ENCODE peak calls at places on chromosome 5, in seven cellular contexts. B is HFF-Myc, O is stromal cell of bone marrow, S is T-helper 17 cell, J is A549, V is HT1080, N is BE2C. W is an unnamed sample.

GRCh38 chr5:51201024-51201423 is 182.2 kb upstream of the ISL1 start:
- DNase-seq in B (no peak), O (no peak), S (no peak), J (no peak), V (no peak), N (no peak), W (no peak)

GRCh38 chr5:1883925-1884637 is 1.4 kb upstream of the IRX4 start:
- DNase-seq in B (no peak), O (no peak), S (no peak), J (no peak), V (no peak), N (no peak), W (no peak)

GRCh38 chr5:51679286-51679685 is 296.0 kb downstream of the ISL1 start:
- DNase-seq in B (no peak), O (no peak), S (no peak), J (no peak), V (no peak), N (no peak), W (no peak)

GRCh38 chr5:179624841-179625271 is 1.4 kb upstream of the HNRNPH1 start:
- DNase-seq in B (no peak), O (no peak), S (no peak), J (no peak), V (no peak), N (no peak), W (no peak)

GRCh38 chr5:171424726-171425125 is 5.3 kb downstream of the FGF18 start:
- DNase-seq in B (no peak), O (no peak), S (no peak), J (no peak), V (no peak), N (no peak), W (peak)

GRCh38 chr5:173789031-173789920 is 98.9 kb upstream of the CPEB4 start:
- DNase-seq in B (peak), O (peak), S (no peak), J (no peak), V (peak), N (no peak), W (peak)

GRCh38 chr5:160442824-160443431 is 21.3 kb downstream of the PTTG1 start:
- DNase-seq in B (no peak), O (no peak), S (no peak), J (no peak), V (no peak), N (no peak), W (no peak)

GRCh38 chr5:66149950-66150349 is 5.8 kb downstream of the SREK1 start:
- DNase-seq in B (no peak), O (no peak), S (no peak), J (no peak), V (no peak), N (no peak), W (no peak)

GRCh38 chr5:10513501-10514442 is 50.1 kb upstream of the ANKRD33B start:
- DNase-seq in B (peak), O (no peak), S (no peak), J (peak), V (peak), N (no peak), W (peak)

GRCh38 chr5:132363431-132364112 is 5.9 kb upstream of the SLC22A5 start:
- DNase-seq in B (peak), O (peak), S (no peak), J (peak), V (peak), N (peak), W (no peak)

GRCh38 chr5:9622891-9623547 is 7.1 kb downstream of the TAS2R1 start:
- DNase-seq in B (peak), O (peak), S (no peak), J (no peak), V (peak), N (no peak), W (peak)

GRCh38 chr5:51043740-51044139 is 339.5 kb upstream of the ISL1 start:
- DNase-seq in B (no peak), O (no peak), S (no peak), J (no peak), V (no peak), N (no peak), W (no peak)

GRCh38 chr5:135437796-135438560 is 9.2 kb downstream of the DCANP1 start:
- DNase-seq in B (peak), O (peak), S (no peak), J (no peak), V (peak), N (peak), W (no peak)

GRCh38 chr5:161530700-161531099 is 15.8 kb downstream of the GABRB2 start:
- DNase-seq in B (no peak), O (no peak), S (no peak), J (no peak), V (no peak), N (no peak), W (no peak)

GRCh38 chr5:14644623-14645237 is 19.8 kb upstream of the OTULIN start:
- DNase-seq in B (no peak), O (no peak), S (no peak), J (no peak), V (no peak), N (no peak), W (no peak)

GRCh38 chr5:141477815-141478214 is 2.0 kb downstream of the PCDHGC3 start:
- DNase-seq in B (no peak), O (no peak), S (no peak), J (no peak), V (no peak), N (no peak), W (no peak)

GRCh38 chr5:145833616-145834200 is 1.4 kb downstream of the PRELID2 start:
- DNase-seq in B (no peak), O (no peak), S (no peak), J (no peak), V (no peak), N (no peak), W (no peak)

GRCh38 chr5:102218159-102218558 is 77.9 kb downstream of the SLCO4C1 start:
- DNase-seq in B (no peak), O (no peak), S (no peak), J (no peak), V (peak), N (no peak), W (no peak)

GRCh38 chr5:79109527-79110492 is 1.8 kb upstream of the BHMT start:
- DNase-seq in B (no peak), O (no peak), S (no peak), J (no peak), V (no peak), N (no peak), W (no peak)

GRCh38 chr5:115265220-115265619 is 2.5 kb upstream of the PGGT1B start:
- DNase-seq in B (no peak), O (no peak), S (no peak), J (no peak), V (no peak), N (no peak), W (no peak)

GRCh38 chr5:72417333-72418062 is 89.7 kb downstream of the ZNF366 start:
- DNase-seq in B (no peak), O (no peak), S (no peak), J (no peak), V (no peak), N (no peak), W (no peak)

GRCh38 chr5:78360674-78361225 is 333 bp downstream of the SCAMP1 start:
- DNase-seq in B (no peak), O (no peak), S (peak), J (peak), V (no peak), N (peak), W (no peak)

GRCh38 chr5:23483090-23483489 is 24.3 kb upstream of the PRDM9 start:
- DNase-seq in B (no peak), O (no peak), S (no peak), J (no peak), V (no peak), N (no peak), W (no peak)

GRCh38 chr5:139382371-139382770 is 726 bp downstream of the SLC23A1 start:
- DNase-seq in B (no peak), O (no peak), S (no peak), J (no peak), V (no peak), N (no peak), W (no peak)

GRCh38 chr5:2187687-2188086 is 305.0 kb upstream of the IRX4 start:
- DNase-seq in B (no peak), O (no peak), S (no peak), J (no peak), V (no peak), N (no peak), W (no peak)

GRCh38 chr5:150645070-150645700 is 4.7 kb downstream of the SYNPO start:
- DNase-seq in B (no peak), O (peak), S (no peak), J (no peak), V (peak), N (peak), W (peak)

GRCh38 chr5:78823196-78823595 is 161.9 kb downstream of the ARSB start:
- DNase-seq in B (no peak), O (no peak), S (no peak), J (no peak), V (no peak), N (no peak), W (no peak)

GRCh38 chr5:81426347-81426746 is 32.4 kb upstream of the ACOT12 start:
- DNase-seq in B (no peak), O (no peak), S (no peak), J (no peak), V (no peak), N (no peak), W (no peak)

GRCh38 chr5:31774779-31775178 is 135.8 kb downstream of the PDZD2 start:
- DNase-seq in B (no peak), O (no peak), S (no peak), J (no peak), V (no peak), N (no peak), W (no peak)

GRCh38 chr5:137866541-137867388 is 895 bp upstream of the MYOT start:
- DNase-seq in B (no peak), O (no peak), S (no peak), J (no peak), V (no peak), N (no peak), W (no peak)

GRCh38 chr5:56183507-56183906 is 49.6 kb downstream of the ANKRD55 start:
- DNase-seq in B (peak), O (peak), S (no peak), J (no peak), V (peak), N (no peak), W (no peak)

GRCh38 chr5:43315262-43315661 is 2.0 kb upstream of the HMGCS1 start:
- DNase-seq in B (no peak), O (no peak), S (no peak), J (peak), V (peak), N (no peak), W (no peak)

GRCh38 chr5:132839426-132840301 is 9.2 kb upstream of the SHROOM1 start:
- DNase-seq in B (no peak), O (no peak), S (no peak), J (no peak), V (peak), N (no peak), W (no peak)